ENCODE peak calls at places on chromosomes 4 and X, in nine cellular contexts. C is stimulated activated CD4-positive, alpha-beta T cell treated with anti-CD3 and anti-CD28 coated beads, TNF-alpha, amount 100 ng/mL, for 4 hours; T is iPS-NIHi11; G is GDM1; X is memory B cell; J is stimulated activated naive CD8-positive, alpha-beta T cell treated with anti-CD3 and anti-CD28 coated beads, Interleukin-15, Interleukin-2, amounts not matched to agents 100 U/mL and 50 U/mL, for 24 hours; E is uterus; R is A549; I is GM13976. D is an unnamed sample.
A peak's percentile ranks its signal among the peaks of the same experiment; 100 is the strongest.

GRCh38 chrX:40090050-40090804 is 7.5 kb downstream of the BCOR start:
- DNase-seq in G (no peak), J (no peak), R (no peak), C (no peak), I (no peak), X (no peak), T (no peak), E (peak; percentile 58), D (no peak)

GRCh38 chr4:138927065-138927464 is 88.5 kb upstream of the NOCT start:
- DNase-seq in I (no peak), T (no peak), X (no peak), R (no peak), C (no peak), E (no peak), G (no peak), J (no peak), D (no peak)

GRCh38 chrX:100928660-100929613 is at the start of gene XKRX:
- DNase-seq in R (peak; percentile 23), C (peak; percentile 9), I (peak; percentile 49), J (peak; percentile 41), X (peak; percentile 16), E (peak; percentile 18), T (peak; percentile 70), G (no peak), D (peak; percentile 0)

GRCh38 chrX:40154853-40155616 is 57.3 kb upstream of the BCOR start:
- DNase-seq in G (peak; percentile 13), X (no peak), I (peak; percentile 75), E (peak; percentile 76), C (no peak), T (no peak), J (no peak), R (peak; percentile 74), D (no peak)

GRCh38 chrX:154730271-154730883 is 20.5 kb downstream of the GAB3 start:
- DNase-seq in C (no peak), X (no peak), J (no peak), E (peak; percentile 40), G (no peak), T (no peak), I (no peak), R (no peak), D (no peak)

GRCh38 chrX:24515447-24515846 is 50.4 kb downstream of the PDK3 start:
- DNase-seq in R (peak; percentile 37), C (no peak), T (no peak), G (no peak), E (no peak), X (no peak), I (no peak), J (no peak), D (no peak)

GRCh38 chrX:13110427-13111324 is 66.3 kb upstream of the FAM9C start:
- DNase-seq in R (peak; percentile 99), C (no peak), G (no peak), J (no peak), T (no peak), E (peak; percentile 74), I (no peak), X (no peak), D (no peak)

GRCh38 chr4:148093065-148093464 is 349.1 kb downstream of the NR3C2 start:
- DNase-seq in I (no peak), X (no peak), E (no peak), C (no peak), T (no peak), J (no peak), G (no peak), R (no peak), D (no peak)

GRCh38 chr4:87975466-87975865 is at the start of gene SPP1:
- DNase-seq in J (peak; percentile 13), C (no peak), T (peak; percentile 57), G (peak; percentile 79), I (peak; percentile 16), E (no peak), R (peak; percentile 76), X (no peak), D (peak; percentile 70)

GRCh38 chr4:114494257-114494803 is 104.3 kb upstream of the UGT8 start:
- DNase-seq in C (no peak), T (peak; percentile 9), J (no peak), I (no peak), X (no peak), G (no peak), E (no peak), R (no peak), D (no peak)

GRCh38 chr4:162237676-162238075 is 73.9 kb upstream of the FSTL5 start:
- DNase-seq in C (no peak), T (no peak), X (no peak), G (no peak), R (no peak), J (no peak), I (no peak), E (no peak), D (no peak)

GRCh38 chr4:156774422-156774821 is 197.2 kb downstream of the PDGFC start:
- DNase-seq in R (peak; percentile 49), I (no peak), J (no peak), E (peak; percentile 20), C (no peak), G (no peak), T (no peak), X (no peak), D (no peak)

GRCh38 chrX:72308566-72309296 is 3.0 kb upstream of the CITED1 start:
- DNase-seq in T (peak; percentile 61), R (peak; percentile 58), C (no peak), X (no peak), I (peak; percentile 45), E (peak; percentile 73), G (no peak), J (no peak), D (peak; percentile 32)

GRCh38 chr4:38621004-38621684 is 42.9 kb upstream of the KLF3 start:
- DNase-seq in J (no peak), X (no peak), I (no peak), G (no peak), E (no peak), R (peak; percentile 87), T (no peak), C (no peak), D (no peak)

GRCh38 chr4:74682567-74683359 is 111.6 kb downstream of the BTC start:
- DNase-seq in R (peak; percentile 88), T (peak; percentile 17), E (no peak), C (no peak), G (no peak), I (no peak), X (no peak), J (no peak), D (no peak)

GRCh38 chr4:158958489-158959270 is 144.2 kb upstream of the RAPGEF2 start:
- DNase-seq in G (no peak), T (no peak), E (no peak), X (no peak), C (no peak), I (no peak), J (no peak), R (no peak), D (no peak)

GRCh38 chr4:55169352-55169959 is 44.1 kb upstream of the KDR start:
- DNase-seq in R (peak; percentile 13), J (no peak), E (no peak), T (no peak), I (no peak), C (no peak), X (no peak), G (no peak), D (no peak)

GRCh38 chr4:145433684-145434083 is 48.0 kb upstream of the SMAD1 start:
- DNase-seq in I (no peak), X (no peak), C (no peak), R (no peak), E (no peak), J (no peak), G (no peak), T (no peak), D (no peak)

GRCh38 chr4:4696521-4696920 is 154.7 kb upstream of the STX18 start:
- DNase-seq in R (no peak), T (no peak), J (no peak), C (no peak), G (no peak), X (no peak), I (no peak), E (no peak), D (no peak)

GRCh38 chrX:69615779-69616519 is at the start of gene EDA:
- DNase-seq in G (peak; percentile 2), E (peak; percentile 88), T (peak; percentile 82), C (peak; percentile 49), R (peak; percentile 76), J (peak; percentile 71), I (peak; percentile 30), X (peak; percentile 10), D (peak; percentile 31)

GRCh38 chr4:151276787-151277557 is at the start of gene PRSS48:
- DNase-seq in T (peak; percentile 83), C (no peak), E (peak; percentile 27), R (peak; percentile 52), X (no peak), J (peak; percentile 75), G (peak; percentile 16), I (peak; percentile 69), D (peak; percentile 90)

GRCh38 chrX:7028246-7028645 is 119.3 kb upstream of the STS start:
- DNase-seq in G (no peak), T (no peak), X (no peak), R (no peak), C (no peak), E (no peak), I (no peak), J (no peak), D (no peak)

GRCh38 chr4:13920901-13921300 is 293.4 kb upstream of the BOD1L1 start:
- DNase-seq in G (no peak), E (peak; percentile 28), C (no peak), X (no peak), I (no peak), R (peak; percentile 93), T (peak; percentile 16), J (no peak), D (no peak)

GRCh38 chrX:10175317-10175871 is 18.6 kb downstream of the CLCN4 start:
- DNase-seq in R (no peak), X (no peak), T (no peak), C (no peak), G (no peak), J (no peak), I (no peak), E (peak; percentile 49), D (no peak)

GRCh38 chr4:55561884-55562283 is 15.2 kb upstream of the CLOCK start:
- DNase-seq in J (no peak), X (peak; percentile 18), R (no peak), E (no peak), I (peak; percentile 56), T (no peak), C (no peak), G (no peak), D (no peak)

GRCh38 chrX:137823257-137823656 is 257.3 kb downstream of the ZIC3 start:
- DNase-seq in I (no peak), E (no peak), X (no peak), C (no peak), T (no peak), R (no peak), J (no peak), G (no peak), D (no peak)

D was measured in nucleus accumbens.